ENCODE peak calls at places on chromosomes 12 and 14, in five cellular contexts. One of them, this sample, is unnamed.

GRCh38 chr12:131046813-131047788 is 93.4 kb downstream of the ADGRD1 start:
- DNase-seq in fibroblast of the aortic adventitia: no peak
- DNase-seq in heart right ventricle: peak; percentile 78
- DNase-seq in uterus: no peak
- DNase-seq in A549: no peak
- DNase-seq in this sample: peak; percentile 66

GRCh38 chr12:69623970-69624369 is 13.3 kb upstream of the LRRC10 start:
- DNase-seq in fibroblast of the aortic adventitia: no peak
- DNase-seq in heart right ventricle: peak; percentile 78
- DNase-seq in uterus: no peak
- DNase-seq in A549: no peak
- DNase-seq in this sample: no peak

GRCh38 chr12:125246346-125246656 is 181.1 kb downstream of the AACS start:
- DNase-seq in fibroblast of the aortic adventitia: no peak
- DNase-seq in heart right ventricle: no peak
- DNase-seq in uterus: no peak
- DNase-seq in A549: no peak
- DNase-seq in this sample: no peak

GRCh38 chr12:42145197-42145549 is 499 bp upstream of the GXYLT1 start:
- DNase-seq in fibroblast of the aortic adventitia: no peak
- DNase-seq in heart right ventricle: no peak
- DNase-seq in uterus: no peak
- DNase-seq in A549: no peak
- DNase-seq in this sample: no peak

GRCh38 chr12:125186471-125187147 is 121.4 kb downstream of the AACS start:
- DNase-seq in fibroblast of the aortic adventitia: peak; percentile 12
- DNase-seq in heart right ventricle: no peak
- DNase-seq in uterus: no peak
- DNase-seq in A549: no peak
- DNase-seq in this sample: no peak

GRCh38 chr12:41563044-41563443 is 374.9 kb downstream of the PDZRN4 start:
- DNase-seq in fibroblast of the aortic adventitia: no peak
- DNase-seq in heart right ventricle: no peak
- DNase-seq in uterus: no peak
- DNase-seq in A549: no peak
- DNase-seq in this sample: no peak

GRCh38 chr14:65423986-65424385 is 11.5 kb downstream of the FUT8 start:
- DNase-seq in fibroblast of the aortic adventitia: no peak
- DNase-seq in heart right ventricle: no peak
- DNase-seq in uterus: no peak
- DNase-seq in A549: no peak
- DNase-seq in this sample: no peak

GRCh38 chr12:26795899-26796298 is 37.1 kb downstream of the ITPR2 start:
- DNase-seq in fibroblast of the aortic adventitia: no peak
- DNase-seq in heart right ventricle: no peak
- DNase-seq in uterus: no peak
- DNase-seq in A549: no peak
- DNase-seq in this sample: no peak

GRCh38 chr12:57410534-57410933 is 20.3 kb downstream of the R3HDM2 start:
- DNase-seq in fibroblast of the aortic adventitia: no peak
- DNase-seq in heart right ventricle: no peak
- DNase-seq in uterus: no peak
- DNase-seq in A549: no peak
- DNase-seq in this sample: no peak

GRCh38 chr12:79877246-79877645 is 57.7 kb downstream of the PPP1R12A start:
- DNase-seq in fibroblast of the aortic adventitia: no peak
- DNase-seq in heart right ventricle: no peak
- DNase-seq in uterus: no peak
- DNase-seq in A549: no peak
- DNase-seq in this sample: no peak

GRCh38 chr14:101903111-101903561 is 61.2 kb upstream of the DYNC1H1 start:
- DNase-seq in fibroblast of the aortic adventitia: no peak
- DNase-seq in heart right ventricle: peak; percentile 81
- DNase-seq in uterus: no peak
- DNase-seq in A549: no peak
- DNase-seq in this sample: no peak

GRCh38 chr14:75229923-75230792 is 48.5 kb upstream of the FOS start:
- DNase-seq in fibroblast of the aortic adventitia: peak; percentile 67
- DNase-seq in heart right ventricle: peak; percentile 83
- DNase-seq in uterus: no peak
- DNase-seq in A549: peak; percentile 64
- DNase-seq in this sample: no peak

GRCh38 chr14:71665781-71666180 is 266.4 kb upstream of the RGS6 start:
- DNase-seq in fibroblast of the aortic adventitia: peak; percentile 33
- DNase-seq in heart right ventricle: no peak
- DNase-seq in uterus: no peak
- DNase-seq in A549: no peak
- DNase-seq in this sample: no peak

GRCh38 chr12:12926571-12927071 is 25.3 kb downstream of the GPRC5D start:
- DNase-seq in fibroblast of the aortic adventitia: peak; percentile 79
- DNase-seq in heart right ventricle: no peak
- DNase-seq in uterus: no peak
- DNase-seq in A549: no peak
- DNase-seq in this sample: no peak

GRCh38 chr12:20199780-20200179 is 168.6 kb upstream of the PDE3A start:
- DNase-seq in fibroblast of the aortic adventitia: no peak
- DNase-seq in heart right ventricle: no peak
- DNase-seq in uterus: no peak
- DNase-seq in A549: no peak
- DNase-seq in this sample: no peak

GRCh38 chr14:64465856-64466554 is 706 bp downstream of the AKAP5 start:
- DNase-seq in fibroblast of the aortic adventitia: peak; percentile 61
- DNase-seq in heart right ventricle: peak; percentile 25
- DNase-seq in uterus: peak; percentile 65
- DNase-seq in A549: peak; percentile 58
- DNase-seq in this sample: no peak

GRCh38 chr12:86663691-86664090 is 407.5 kb upstream of the MGAT4C start:
- DNase-seq in fibroblast of the aortic adventitia: peak; percentile 7
- DNase-seq in heart right ventricle: no peak
- DNase-seq in uterus: no peak
- DNase-seq in A549: no peak
- DNase-seq in this sample: no peak

GRCh38 chr12:18857656-18858055 is 119.7 kb downstream of the CAPZA3 start:
- DNase-seq in fibroblast of the aortic adventitia: no peak
- DNase-seq in heart right ventricle: no peak
- DNase-seq in uterus: no peak
- DNase-seq in A549: no peak
- DNase-seq in this sample: no peak

GRCh38 chr14:93332853-93333630 is at the start of gene BTBD7:
- DNase-seq in fibroblast of the aortic adventitia: peak; percentile 90
- DNase-seq in heart right ventricle: peak; percentile 95
- DNase-seq in uterus: peak; percentile 92
- DNase-seq in A549: peak; percentile 93
- DNase-seq in this sample: peak; percentile 97

GRCh38 chr12:19657401-19657800 is 218.1 kb downstream of the AEBP2 start:
- DNase-seq in fibroblast of the aortic adventitia: peak; percentile 27
- DNase-seq in heart right ventricle: no peak
- DNase-seq in uterus: no peak
- DNase-seq in A549: no peak
- DNase-seq in this sample: no peak

GRCh38 chr14:104307627-104308401 is 169.4 kb downstream of the KIF26A start:
- DNase-seq in fibroblast of the aortic adventitia: no peak
- DNase-seq in heart right ventricle: no peak
- DNase-seq in uterus: no peak
- DNase-seq in A549: no peak
- DNase-seq in this sample: peak; percentile 45

GRCh38 chr12:105261010-105261409 is 25.0 kb upstream of the APPL2 start:
- DNase-seq in fibroblast of the aortic adventitia: no peak
- DNase-seq in heart right ventricle: no peak
- DNase-seq in uterus: no peak
- DNase-seq in A549: no peak
- DNase-seq in this sample: no peak

GRCh38 chr12:80472912-80473500 is 29.0 kb downstream of the PTPRQ start:
- DNase-seq in fibroblast of the aortic adventitia: peak; percentile 85
- DNase-seq in heart right ventricle: no peak
- DNase-seq in uterus: no peak
- DNase-seq in A549: peak; percentile 7
- DNase-seq in this sample: no peak

GRCh38 chr14:55103005-55103640 is 25.9 kb upstream of the LGALS3 start:
- DNase-seq in fibroblast of the aortic adventitia: peak; percentile 96
- DNase-seq in heart right ventricle: peak; percentile 72
- DNase-seq in uterus: peak; percentile 94
- DNase-seq in A549: peak; percentile 92
- DNase-seq in this sample: peak; percentile 94

GRCh38 chr14:102659797-102660196 is 67.3 kb downstream of the RCOR1 start:
- DNase-seq in fibroblast of the aortic adventitia: peak; percentile 76
- DNase-seq in heart right ventricle: no peak
- DNase-seq in uterus: no peak
- DNase-seq in A549: no peak
- DNase-seq in this sample: no peak

GRCh38 chr14:100115236-100115635 is 44.2 kb downstream of the DEGS2 start:
- DNase-seq in fibroblast of the aortic adventitia: no peak
- DNase-seq in heart right ventricle: no peak
- DNase-seq in uterus: no peak
- DNase-seq in A549: no peak
- DNase-seq in this sample: no peak

GRCh38 chr12:15863258-15863835 is 18.8 kb upstream of the STRAP start:
- DNase-seq in fibroblast of the aortic adventitia: no peak
- DNase-seq in heart right ventricle: no peak
- DNase-seq in uterus: no peak
- DNase-seq in A549: no peak
- DNase-seq in this sample: no peak

GRCh38 chr14:49954171-49954631 is 61.3 kb downstream of the ARF6 start:
- DNase-seq in fibroblast of the aortic adventitia: peak; percentile 37
- DNase-seq in heart right ventricle: no peak
- DNase-seq in uterus: no peak
- DNase-seq in A549: no peak
- DNase-seq in this sample: no peak

GRCh38 chr14:94574336-94574735 is 6.9 kb upstream of the SERPINA5 start:
- DNase-seq in fibroblast of the aortic adventitia: no peak
- DNase-seq in heart right ventricle: no peak
- DNase-seq in uterus: no peak
- DNase-seq in A549: no peak
- DNase-seq in this sample: no peak

DNA sequence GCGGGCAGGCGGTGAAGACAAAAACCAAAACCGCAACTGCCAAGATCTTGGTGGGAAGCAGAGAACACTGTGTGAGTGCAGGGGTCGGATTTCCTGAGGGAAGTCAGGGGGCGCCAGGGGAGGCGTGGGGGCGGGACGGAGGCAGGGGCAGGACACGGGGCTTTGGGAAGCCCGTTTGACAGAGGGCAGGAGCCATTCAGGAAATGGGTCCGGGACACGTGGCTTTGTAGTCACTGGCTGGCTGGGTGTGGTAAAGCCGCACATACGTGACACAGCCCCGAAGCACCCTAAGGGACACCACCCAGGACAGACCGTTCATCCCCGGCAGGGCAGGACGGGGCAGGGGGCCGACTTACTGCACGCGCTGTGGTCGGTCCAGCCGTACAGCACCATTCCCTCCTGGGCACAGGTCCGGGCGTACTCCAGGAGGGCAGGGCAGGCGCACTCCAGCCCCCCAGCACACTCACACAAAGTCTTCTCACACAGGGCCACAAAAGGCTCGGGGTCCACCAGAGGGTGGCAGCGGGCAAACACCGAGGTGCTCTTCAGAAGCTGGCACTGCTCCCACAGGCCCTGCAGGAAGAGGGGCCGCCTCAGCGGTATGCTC is 49.4 kb downstream of the VWF start:
- DNase-seq in fibroblast of the aortic adventitia: no peak
- DNase-seq in heart right ventricle: peak; percentile 44
- DNase-seq in uterus: no peak
- DNase-seq in A549: no peak
- DNase-seq in this sample: no peak
- H3K4me3 ChIP-seq in fibroblast of the aortic adventitia: no peak overlapping the region
- H3K4me3 ChIP-seq in heart right ventricle: peak overlapping the region; percentile 14
- H3K4me3 ChIP-seq in uterus: no peak overlapping the region
- H3K4me3 ChIP-seq in A549: no peak overlapping the region
- H3K4me3 ChIP-seq in this sample: peak overlapping the region; percentile 30

DNA sequence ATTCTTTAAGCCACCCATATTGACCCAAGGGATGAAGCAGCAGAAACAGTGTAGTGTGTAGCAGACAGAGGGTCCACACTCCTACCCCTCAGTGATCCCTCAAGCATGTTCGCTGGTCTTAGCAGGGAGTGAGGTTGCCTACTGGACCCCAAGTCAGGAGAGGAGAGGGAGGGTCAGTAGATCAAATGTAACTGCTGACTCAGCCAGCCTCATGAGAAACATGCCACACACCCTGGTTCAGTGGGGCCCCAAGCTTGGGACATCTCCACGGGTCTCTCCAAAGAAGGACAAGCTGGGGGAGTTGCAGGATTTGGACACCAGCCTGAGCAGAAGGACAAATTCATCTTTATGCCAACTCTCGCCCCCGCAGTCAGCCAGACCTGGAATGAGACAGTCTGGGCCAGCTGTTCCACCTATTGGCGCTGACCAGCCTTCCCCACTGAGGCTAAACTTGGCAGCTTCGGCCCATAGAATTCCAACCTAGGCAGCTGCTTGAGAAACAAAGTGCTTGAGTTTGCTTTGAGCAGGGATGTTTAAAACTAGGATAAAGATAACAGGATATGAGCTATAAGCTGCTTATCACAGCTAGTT is 66.0 kb upstream of the ACTN1 start:
- DNase-seq in fibroblast of the aortic adventitia: peak; percentile 88
- DNase-seq in heart right ventricle: peak; percentile 61
- DNase-seq in uterus: peak; percentile 67
- DNase-seq in A549: no peak
- DNase-seq in this sample: no peak
- H3K4me3 ChIP-seq in fibroblast of the aortic adventitia: no peak overlapping the region
- H3K4me3 ChIP-seq in heart right ventricle: no peak overlapping the region
- H3K4me3 ChIP-seq in uterus: no peak overlapping the region
- H3K4me3 ChIP-seq in A549: no peak overlapping the region
- H3K4me3 ChIP-seq in this sample: no peak overlapping the region

DNA sequence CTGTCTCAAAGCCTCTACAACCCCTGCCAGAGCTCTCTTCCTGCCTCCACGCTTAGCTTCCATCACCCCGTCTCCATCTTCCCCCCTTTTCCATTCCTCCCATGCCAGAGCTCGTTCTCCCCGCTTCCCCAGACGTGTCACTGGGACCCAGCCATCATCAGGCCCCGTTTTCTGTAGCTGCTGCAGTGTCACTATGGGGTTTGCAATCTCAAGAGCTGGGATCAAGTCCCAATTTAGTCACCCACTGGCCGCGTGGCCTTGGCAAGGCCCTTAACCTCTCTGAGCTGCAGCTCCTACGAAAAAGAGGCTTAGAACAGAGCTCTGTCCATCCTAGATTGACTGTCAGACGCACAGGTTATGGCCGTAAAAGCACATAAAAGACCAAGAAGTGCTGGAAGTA is 901 bp upstream of the FAIM2 start:
- DNase-seq in fibroblast of the aortic adventitia: no peak
- DNase-seq in heart right ventricle: no peak
- DNase-seq in uterus: no peak
- DNase-seq in A549: no peak
- DNase-seq in this sample: peak; percentile 46
- H3K4me3 ChIP-seq in fibroblast of the aortic adventitia: peak overlapping the region; percentile 57
- H3K4me3 ChIP-seq in heart right ventricle: no peak overlapping the region
- H3K4me3 ChIP-seq in uterus: no peak overlapping the region
- H3K4me3 ChIP-seq in A549: no peak overlapping the region
- H3K4me3 ChIP-seq in this sample: no peak overlapping the region

DNA sequence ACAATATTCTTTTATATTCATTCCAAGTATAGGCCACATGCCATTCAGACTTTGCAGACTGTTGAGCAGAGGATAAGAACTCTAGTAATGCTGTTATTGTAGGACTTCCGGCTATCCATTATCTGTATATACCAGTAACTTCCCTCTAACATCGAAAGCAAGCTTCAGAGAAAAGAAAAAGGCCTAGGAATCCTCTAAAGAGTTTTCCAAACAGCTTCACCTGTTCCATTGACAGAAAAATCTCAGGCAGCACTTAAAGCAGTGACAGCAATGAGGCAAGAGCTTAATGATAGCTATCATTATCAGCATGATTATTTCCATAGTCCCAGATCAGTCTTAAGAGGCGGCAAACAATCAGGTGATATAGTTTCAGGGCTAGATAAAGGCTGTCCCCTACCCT is 1.8 kb downstream of the CPNE8 start:
- DNase-seq in fibroblast of the aortic adventitia: no peak
- DNase-seq in heart right ventricle: no peak
- DNase-seq in uterus: no peak
- DNase-seq in A549: no peak
- DNase-seq in this sample: no peak
- H3K4me3 ChIP-seq in fibroblast of the aortic adventitia: peak overlapping the region; percentile 25
- H3K4me3 ChIP-seq in heart right ventricle: no peak overlapping the region
- H3K4me3 ChIP-seq in uterus: no peak overlapping the region
- H3K4me3 ChIP-seq in A549: no peak overlapping the region
- H3K4me3 ChIP-seq in this sample: no peak overlapping the region

This sample was measured in sigmoid colon.